ENCODE peak calls at places on chromosomes 6 and 20, in four cellular contexts. U, Y, W and Q are unnamed samples.
A peak's percentile ranks its signal among the peaks of the same experiment; 100 is the strongest.

GRCh38 chr6:10393544-10394225 is 21.2 kb downstream of the TFAP2A start:
- DNase-seq in U (no peak), Y (no peak), W (no peak), Q (no peak)

GRCh38 chr20:9407805-9408421 is 106.5 kb upstream of the LAMP5 start:
- DNase-seq in U (peak; percentile 22), Y (no peak), W (no peak), Q (peak; percentile 33)

GRCh38 chr20:63097336-63097831 is 90.6 kb upstream of the BHLHE23 start:
- DNase-seq in U (no peak), Y (peak; percentile 61), W (peak; percentile 8), Q (no peak)

GRCh38 chr20:17225891-17226409 is 890 bp upstream of the PCSK2 start:
- DNase-seq in U (no peak), Y (no peak), W (no peak), Q (no peak)

GRCh38 chr6:69801711-69802110 is 4.9 kb upstream of the LMBRD1 start:
- DNase-seq in U (no peak), Y (no peak), W (no peak), Q (no peak)

GRCh38 chr6:26031151-26031594 is 56.1 kb upstream of the HFE start:
- DNase-seq in U (no peak), Y (no peak), W (no peak), Q (no peak)

GRCh38 chr6:34061348-34061747 is 84.5 kb downstream of the GRM4 start:
- DNase-seq in U (no peak), Y (no peak), W (no peak), Q (no peak)

GRCh38 chr6:128632131-128632530 is 111.7 kb upstream of the PTPRK start:
- DNase-seq in U (no peak), Y (no peak), W (no peak), Q (no peak)

GRCh38 chr6:83378621-83379388 is 52.0 kb downstream of the ME1 start:
- DNase-seq in U (peak; percentile 51), Y (no peak), W (no peak), Q (no peak)

GRCh38 chr6:18240230-18240629 is 24.1 kb downstream of the DEK start:
- DNase-seq in U (no peak), Y (no peak), W (no peak), Q (no peak)

GRCh38 chr6:11231564-11232176 is 798 bp downstream of the NEDD9 start:
- DNase-seq in U (no peak), Y (no peak), W (no peak), Q (no peak)

GRCh38 chr6:126140015-126140414 is 153.7 kb downstream of the TRMT11 start:
- DNase-seq in U (no peak), Y (no peak), W (no peak), Q (no peak)

GRCh38 chr6:166597711-166598440 is 11.4 kb upstream of the RAMACL start:
- DNase-seq in U (no peak), Y (no peak), W (no peak), Q (no peak)

GRCh38 chr20:44576297-44576696 is 6.1 kb upstream of the PKIG start:
- DNase-seq in U (no peak), Y (no peak), W (no peak), Q (no peak)

GRCh38 chr6:70299456-70299855 is 3.4 kb downstream of the COL9A1 start:
- DNase-seq in U (no peak), Y (no peak), W (no peak), Q (no peak)

GRCh38 chr20:57040924-57041323 is 225.5 kb downstream of the BMP7 start:
- DNase-seq in U (peak; percentile 56), Y (no peak), W (no peak), Q (no peak)

GRCh38 chr6:127080081-127080480 is 38.4 kb upstream of the RSPO3 start:
- DNase-seq in U (no peak), Y (no peak), W (no peak), Q (no peak)

GRCh38 chr20:2230671-2231488 is 64.9 kb upstream of the TGM3 start:
- DNase-seq in U (no peak), Y (no peak), W (no peak), Q (no peak)

GRCh38 chr6:40912158-40912946 is 126.7 kb downstream of the UNC5CL start:
- DNase-seq in U (no peak), Y (no peak), W (no peak), Q (no peak)

GRCh38 chr6:21214738-21215448 is 378.7 kb upstream of the SOX4 start:
- DNase-seq in U (no peak), Y (no peak), W (no peak), Q (no peak)

GRCh38 chr6:96631248-96631647 is 68.3 kb downstream of the FHL5 start:
- DNase-seq in U (no peak), Y (no peak), W (no peak), Q (no peak)

GRCh38 chr6:86581833-86582232 is 355.5 kb upstream of the HTR1E start:
- DNase-seq in U (no peak), Y (no peak), W (no peak), Q (no peak)

GRCh38 chr6:7998103-7998725 is 66.0 kb downstream of the BLOC1S5 start:
- DNase-seq in U (no peak), Y (no peak), W (no peak), Q (peak; percentile 33)

GRCh38 chr20:35012227-35013069 is 56.8 kb downstream of the MYH7B start:
- DNase-seq in U (no peak), Y (no peak), W (no peak), Q (no peak)

GRCh38 chr20:9498322-9498721 is 16.1 kb upstream of the LAMP5 start:
- DNase-seq in U (no peak), Y (no peak), W (no peak), Q (no peak)

GRCh38 chr6:125858427-125859320 is 67.9 kb downstream of the NCOA7 start:
- DNase-seq in U (no peak), Y (no peak), W (no peak), Q (no peak)

GRCh38 chr6:98117072-98117471 is 717.3 kb upstream of the POU3F2 start:
- DNase-seq in U (no peak), Y (no peak), W (no peak), Q (no peak)
- H3K4me3 ChIP-seq in U (no peak overlapping the region), Y (no peak overlapping the region), W (no peak overlapping the region), Q (no peak overlapping the region)

GRCh38 chr20:36439040-36439730 is 102.1 kb upstream of the MYL9 start:
- DNase-seq in U (no peak), Y (peak; percentile 76), W (peak; percentile 58), Q (no peak)

GRCh38 chr20:36434383-36434782 is 106.9 kb upstream of the MYL9 start:
- DNase-seq in U (no peak), Y (no peak), W (no peak), Q (no peak)

GRCh38 chr20:36432096-36432495 is 109.2 kb upstream of the MYL9 start:
- DNase-seq in U (no peak), Y (no peak), W (no peak), Q (no peak)

GRCh38 chr20:36439731-36440072 is 101.6 kb upstream of the MYL9 start:
- DNase-seq in U (no peak), Y (no peak), W (no peak), Q (no peak)

GRCh38 chr20:36435799-36436541 is 105.3 kb upstream of the MYL9 start:
- DNase-seq in U (no peak), Y (peak; percentile 75), W (peak; percentile 71), Q (no peak)
- H3K4me3 ChIP-seq in U (peak overlapping the region; percentile 43), Y (peak overlapping the region; percentile 51), W (peak overlapping the region; percentile 56), Q (peak overlapping the region; percentile 48)

DNA sequence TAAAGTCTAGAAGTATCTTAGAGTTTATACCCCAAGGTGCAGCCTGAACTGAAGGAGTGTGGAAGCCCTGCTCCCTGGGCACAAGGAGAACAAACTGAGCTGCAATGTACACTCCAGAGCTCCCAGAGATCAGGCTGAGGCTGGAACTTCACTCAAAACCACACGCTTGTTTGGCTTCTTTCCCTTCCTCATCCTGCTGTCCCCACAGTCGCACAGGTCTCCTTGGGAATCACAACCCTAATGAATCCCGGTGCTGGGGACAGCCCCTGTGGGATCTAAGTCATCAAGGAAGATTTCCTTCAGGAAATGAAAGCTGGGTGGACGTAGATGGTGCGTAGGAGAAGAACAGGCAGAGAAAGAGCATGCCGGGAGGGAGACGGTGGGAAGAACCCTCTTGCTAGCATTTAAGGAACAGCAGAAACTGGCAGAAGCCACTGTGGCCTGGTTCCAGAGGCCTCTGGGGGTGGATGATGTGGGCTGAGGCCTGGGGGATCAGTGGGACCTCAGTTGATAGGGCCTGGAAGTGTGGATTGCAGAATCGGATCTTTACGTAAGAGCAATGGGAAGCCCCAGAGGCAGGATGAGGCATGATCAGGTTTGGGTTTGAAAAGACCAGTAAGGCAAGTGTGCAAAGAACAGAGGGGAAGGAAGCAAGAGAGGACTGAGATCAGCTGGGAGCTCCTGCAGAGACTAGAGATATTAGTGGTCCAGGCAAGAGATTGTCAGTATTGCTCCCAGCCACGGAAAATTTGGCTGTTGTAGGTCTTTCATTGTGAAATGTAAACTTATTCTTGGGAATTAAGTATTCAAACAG is 21.4 kb downstream of the CYP24A1 start:
- DNase-seq in U (no peak), Y (no peak), W (no peak), Q (no peak)
- H3K4me3 ChIP-seq in U (no peak overlapping the region), Y (no peak overlapping the region), W (peak overlapping the region; percentile 9), Q (no peak overlapping the region)

GRCh38 chr20:58544891-58545290 is 29.7 kb upstream of the APCDD1L start:
- DNase-seq in U (no peak), Y (no peak), W (no peak), Q (no peak)

GRCh38 chr20:58547527-58548475 is 32.6 kb upstream of the APCDD1L start:
- DNase-seq in U (no peak), Y (no peak), W (no peak), Q (no peak)

GRCh38 chr20:58545565-58546195 is 30.5 kb upstream of the APCDD1L start:
- DNase-seq in U (no peak), Y (no peak), W (no peak), Q (no peak)

GRCh38 chr20:58546756-58547526 is 31.7 kb upstream of the APCDD1L start:
- DNase-seq in U (no peak), Y (no peak), W (no peak), Q (no peak)

GRCh38 chr20:58546312-58546711 is 31.1 kb upstream of the APCDD1L start:
- DNase-seq in U (no peak), Y (no peak), W (no peak), Q (no peak)
- H3K4me3 ChIP-seq in U (no peak overlapping the region), Y (no peak overlapping the region), W (no peak overlapping the region), Q (no peak overlapping the region)

DNA sequence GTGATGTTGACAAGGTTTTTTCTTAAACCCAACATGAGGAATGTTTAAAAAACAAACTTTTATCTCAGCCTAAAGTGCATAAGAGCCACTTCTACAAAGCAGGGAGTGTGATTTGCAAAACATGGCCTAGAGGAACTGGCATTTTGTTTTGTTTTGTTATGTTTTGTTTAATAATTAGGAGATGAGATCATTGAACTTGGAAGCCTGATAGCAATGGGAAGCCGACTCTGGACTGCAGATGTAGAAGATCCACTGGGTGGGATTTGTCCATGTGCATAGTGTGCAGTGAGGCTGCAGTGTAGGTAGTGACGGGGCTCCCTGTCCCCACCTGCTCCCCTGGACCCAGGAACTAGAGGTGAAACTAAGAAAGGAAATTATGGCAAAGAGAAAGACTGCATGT is 17.7 kb upstream of the MAP3K4 start:
- DNase-seq in U (peak; percentile 27), Y (no peak), W (no peak), Q (no peak)
- H3K4me3 ChIP-seq in U (no peak overlapping the region), Y (no peak overlapping the region), W (peak overlapping the region; percentile 7), Q (no peak overlapping the region)